ENCODE peak calls at places on chromosomes 3 and 15, in five cellular contexts. One of them, this sample, is unnamed.

GRCh38 chr3:194087995-194088841 is 47.7 kb upstream of the HES1 start:
- DNase-seq in heart left ventricle: no peak
- DNase-seq in heart right ventricle: no peak
- DNase-seq in B cell: peak
- DNase-seq in AG04450: no peak
- DNase-seq in this sample: no peak

GRCh38 chr3:86951343-86951742 is 39.6 kb downstream of the VGLL3 start:
- DNase-seq in AG04450: no peak
- DNase-seq in heart right ventricle: no peak
- DNase-seq in heart left ventricle: no peak
- DNase-seq in B cell: no peak
- DNase-seq in this sample: no peak

GRCh38 chr3:138188013-138188352 is 882 bp downstream of the ARMC8 start:
- DNase-seq in AG04450: no peak
- DNase-seq in heart right ventricle: no peak
- DNase-seq in heart left ventricle: no peak
- DNase-seq in B cell: no peak
- DNase-seq in this sample: no peak

GRCh38 chr3:24351779-24352469 is 142.7 kb downstream of the THRB start:
- DNase-seq in heart right ventricle: peak
- DNase-seq in B cell: no peak
- DNase-seq in AG04450: no peak
- DNase-seq in heart left ventricle: no peak
- DNase-seq in this sample: no peak

GRCh38 chr3:185409957-185410356 is 47.0 kb downstream of the MAP3K13 start:
- DNase-seq in heart right ventricle: no peak
- DNase-seq in heart left ventricle: no peak
- DNase-seq in AG04450: no peak
- DNase-seq in B cell: no peak
- DNase-seq in this sample: no peak

GRCh38 chr3:194272221-194272620 is 78.9 kb downstream of the CPN2 start:
- DNase-seq in heart right ventricle: no peak
- DNase-seq in heart left ventricle: no peak
- DNase-seq in AG04450: no peak
- DNase-seq in B cell: no peak
- DNase-seq in this sample: no peak

GRCh38 chr3:99477650-99478049 is 160.7 kb upstream of the COL8A1 start:
- DNase-seq in heart left ventricle: no peak
- DNase-seq in B cell: no peak
- DNase-seq in AG04450: no peak
- DNase-seq in heart right ventricle: no peak
- DNase-seq in this sample: no peak

GRCh38 chr3:193378706-193379105 is at the start of gene ATP13A5:
- DNase-seq in heart right ventricle: no peak
- DNase-seq in B cell: no peak
- DNase-seq in AG04450: no peak
- DNase-seq in heart left ventricle: no peak
- DNase-seq in this sample: no peak

GRCh38 chr3:14261229-14261628 is 82.6 kb downstream of the LSM3 start:
- DNase-seq in B cell: peak
- DNase-seq in heart left ventricle: peak
- DNase-seq in AG04450: peak
- DNase-seq in heart right ventricle: peak
- DNase-seq in this sample: peak

GRCh38 chr3:158098834-158099424 is 7.3 kb downstream of the SHOX2 start:
- DNase-seq in heart right ventricle: no peak
- DNase-seq in heart left ventricle: no peak
- DNase-seq in AG04450: no peak
- DNase-seq in B cell: no peak
- DNase-seq in this sample: no peak

GRCh38 chr3:18357747-18358146 is 67.4 kb downstream of the SATB1 start:
- DNase-seq in B cell: no peak
- DNase-seq in heart left ventricle: no peak
- DNase-seq in heart right ventricle: no peak
- DNase-seq in AG04450: no peak
- DNase-seq in this sample: no peak

GRCh38 chr15:77457619-77458265 is 37.1 kb downstream of the HMG20A start:
- DNase-seq in AG04450: no peak
- DNase-seq in B cell: no peak
- DNase-seq in heart left ventricle: no peak
- DNase-seq in heart right ventricle: no peak
- DNase-seq in this sample: no peak

GRCh38 chr3:49793486-49794085 is 6.1 kb downstream of the CDHR4 start:
- DNase-seq in B cell: no peak
- DNase-seq in heart left ventricle: no peak
- DNase-seq in heart right ventricle: no peak
- DNase-seq in AG04450: no peak
- DNase-seq in this sample: no peak

GRCh38 chr3:61938878-61939549 is 377.6 kb downstream of the PTPRG start:
- DNase-seq in heart left ventricle: no peak
- DNase-seq in AG04450: no peak
- DNase-seq in B cell: no peak
- DNase-seq in heart right ventricle: no peak
- DNase-seq in this sample: no peak

GRCh38 chr3:154668835-154669234 is 238.8 kb upstream of the GPR149 start:
- DNase-seq in heart right ventricle: no peak
- DNase-seq in AG04450: no peak
- DNase-seq in heart left ventricle: no peak
- DNase-seq in B cell: no peak
- DNase-seq in this sample: no peak

GRCh38 chr3:59289836-59290235 is 240.0 kb upstream of the CFAP20DC start:
- DNase-seq in B cell: no peak
- DNase-seq in heart right ventricle: no peak
- DNase-seq in AG04450: no peak
- DNase-seq in heart left ventricle: no peak
- DNase-seq in this sample: no peak

GRCh38 chr3:46931631-46932441 is 44.7 kb downstream of the CCDC12 start:
- DNase-seq in B cell: no peak
- DNase-seq in heart left ventricle: peak
- DNase-seq in AG04450: no peak
- DNase-seq in heart right ventricle: no peak
- DNase-seq in this sample: peak

GRCh38 chr3:67290424-67290823 is 292.3 kb downstream of the KBTBD8 start:
- DNase-seq in heart left ventricle: no peak
- DNase-seq in AG04450: no peak
- DNase-seq in heart right ventricle: no peak
- DNase-seq in B cell: no peak
- DNase-seq in this sample: no peak

GRCh38 chr15:67307156-67307555 is 52.6 kb downstream of the IQCH start:
- DNase-seq in heart right ventricle: no peak
- DNase-seq in B cell: no peak
- DNase-seq in AG04450: no peak
- DNase-seq in heart left ventricle: no peak
- DNase-seq in this sample: no peak

GRCh38 chr3:88005066-88005465 is 53.7 kb downstream of the CGGBP1 start:
- DNase-seq in heart right ventricle: no peak
- DNase-seq in heart left ventricle: no peak
- DNase-seq in B cell: no peak
- DNase-seq in AG04450: no peak
- DNase-seq in this sample: no peak

GRCh38 chr15:82849556-82850241 is 40.3 kb downstream of the WHAMM start:
- DNase-seq in heart left ventricle: peak
- DNase-seq in B cell: peak
- DNase-seq in heart right ventricle: peak
- DNase-seq in AG04450: no peak
- DNase-seq in this sample: peak

GRCh38 chr15:77838061-77838460 is 205.3 kb upstream of the LINGO1 start:
- DNase-seq in heart left ventricle: no peak
- DNase-seq in AG04450: no peak
- DNase-seq in B cell: no peak
- DNase-seq in heart right ventricle: no peak
- DNase-seq in this sample: peak

GRCh38 chr3:63576826-63577225 is 75.6 kb upstream of the SNTN start:
- DNase-seq in B cell: no peak
- DNase-seq in heart right ventricle: no peak
- DNase-seq in heart left ventricle: no peak
- DNase-seq in AG04450: no peak
- DNase-seq in this sample: no peak

GRCh38 chr3:145355175-145355574 is 805.8 kb downstream of the PLOD2 start:
- DNase-seq in AG04450: no peak
- DNase-seq in heart right ventricle: no peak
- DNase-seq in heart left ventricle: no peak
- DNase-seq in B cell: no peak
- DNase-seq in this sample: no peak

GRCh38 chr3:39668420-39668819 is 141.0 kb upstream of the MYRIP start:
- DNase-seq in heart left ventricle: no peak
- DNase-seq in AG04450: peak
- DNase-seq in B cell: no peak
- DNase-seq in heart right ventricle: peak
- DNase-seq in this sample: no peak

GRCh38 chr3:150956376-150956775 is 16.2 kb downstream of the CLRN1 start:
- DNase-seq in heart left ventricle: no peak
- DNase-seq in B cell: no peak
- DNase-seq in AG04450: no peak
- DNase-seq in heart right ventricle: no peak
- DNase-seq in this sample: no peak

GRCh38 chr3:158471639-158472294 is 99.2 kb upstream of the MLF1 start:
- DNase-seq in heart right ventricle: no peak
- DNase-seq in B cell: no peak
- DNase-seq in heart left ventricle: no peak
- DNase-seq in AG04450: peak
- DNase-seq in this sample: no peak

GRCh38 chr3:41101231-41101630 is 98.1 kb upstream of the CTNNB1 start:
- DNase-seq in heart right ventricle: no peak
- DNase-seq in B cell: no peak
- DNase-seq in AG04450: no peak
- DNase-seq in heart left ventricle: no peak
- DNase-seq in this sample: no peak

GRCh38 chr3:123390865-123391613 is 57.9 kb downstream of the ADCY5 start:
- DNase-seq in heart left ventricle: peak
- DNase-seq in AG04450: no peak
- DNase-seq in heart right ventricle: no peak
- DNase-seq in B cell: no peak
- DNase-seq in this sample: no peak

GRCh38 chr15:79418693-79419279 is 13.3 kb upstream of the MINAR1 start:
- DNase-seq in B cell: no peak
- DNase-seq in heart left ventricle: no peak
- DNase-seq in AG04450: no peak
- DNase-seq in heart right ventricle: no peak
- DNase-seq in this sample: no peak

GRCh38 chr3:101340591-101340990 is 20.2 kb upstream of the IMPG2 start:
- DNase-seq in B cell: no peak
- DNase-seq in AG04450: no peak
- DNase-seq in heart right ventricle: no peak
- DNase-seq in heart left ventricle: no peak
- DNase-seq in this sample: no peak
- TF ChIP-seq CTCF in B cell: no peak
- TF ChIP-seq CTCF in AG04450: no peak
- TF ChIP-seq CTCF in heart right ventricle: no peak
- TF ChIP-seq CTCF in heart left ventricle: no peak
- TF ChIP-seq CTCF in this sample: no peak

DNA sequence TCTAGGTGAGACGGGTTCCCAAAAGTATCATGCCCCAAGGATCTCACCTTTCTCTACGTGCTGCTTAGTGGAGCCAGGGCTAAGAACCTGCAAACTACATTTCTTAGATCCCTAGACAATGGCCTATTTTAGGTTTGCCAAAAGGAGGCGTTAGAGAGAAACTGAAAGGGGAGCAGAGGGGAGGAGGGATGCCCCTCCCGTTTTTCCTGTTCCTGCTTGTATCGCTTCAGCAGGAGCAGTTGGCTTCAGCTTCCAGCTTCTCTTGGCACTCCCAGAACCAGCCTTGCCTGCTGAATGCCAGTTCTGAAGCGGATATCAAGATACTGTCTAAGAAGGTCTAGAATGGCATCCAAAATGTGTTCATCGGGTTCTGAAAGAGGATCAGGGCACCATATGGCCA is 58.4 kb upstream of the ABHD17C start:
- DNase-seq in heart right ventricle: peak
- DNase-seq in heart left ventricle: no peak
- DNase-seq in B cell: no peak
- DNase-seq in AG04450: no peak
- DNase-seq in this sample: no peak
- TF ChIP-seq CTCF in heart right ventricle: no peak
- TF ChIP-seq CTCF in heart left ventricle: no peak
- TF ChIP-seq CTCF in B cell: no peak
- TF ChIP-seq CTCF in AG04450: no peak
- TF ChIP-seq CTCF in this sample: no peak

GRCh38 chr3:78285032-78285728 is 1245.3 kb downstream of the ROBO2 start:
- DNase-seq in heart right ventricle: no peak
- DNase-seq in B cell: no peak
- DNase-seq in heart left ventricle: no peak
- DNase-seq in AG04450: no peak
- DNase-seq in this sample: no peak

GRCh38 chr3:78279066-78279465 is 1239.2 kb downstream of the ROBO2 start:
- DNase-seq in AG04450: no peak
- DNase-seq in heart right ventricle: no peak
- DNase-seq in heart left ventricle: no peak
- DNase-seq in B cell: no peak
- DNase-seq in this sample: no peak

GRCh38 chr3:78283994-78284393 is 1244.1 kb downstream of the ROBO2 start:
- DNase-seq in AG04450: no peak
- DNase-seq in B cell: no peak
- DNase-seq in heart right ventricle: no peak
- DNase-seq in heart left ventricle: no peak
- DNase-seq in this sample: no peak

GRCh38 chr3:78277793-78278192 is 1237.9 kb downstream of the ROBO2 start:
- DNase-seq in B cell: no peak
- DNase-seq in AG04450: no peak
- DNase-seq in heart left ventricle: no peak
- DNase-seq in heart right ventricle: no peak
- DNase-seq in this sample: no peak

GRCh38 chr3:78281381-78281780 is 1241.5 kb downstream of the ROBO2 start:
- DNase-seq in AG04450: no peak
- DNase-seq in heart left ventricle: peak
- DNase-seq in B cell: no peak
- DNase-seq in heart right ventricle: no peak
- DNase-seq in this sample: no peak
- TF ChIP-seq CTCF in AG04450: no peak
- TF ChIP-seq CTCF in heart left ventricle: no peak
- TF ChIP-seq CTCF in B cell: no peak
- TF ChIP-seq CTCF in heart right ventricle: no peak
- TF ChIP-seq CTCF in this sample: no peak

DNA sequence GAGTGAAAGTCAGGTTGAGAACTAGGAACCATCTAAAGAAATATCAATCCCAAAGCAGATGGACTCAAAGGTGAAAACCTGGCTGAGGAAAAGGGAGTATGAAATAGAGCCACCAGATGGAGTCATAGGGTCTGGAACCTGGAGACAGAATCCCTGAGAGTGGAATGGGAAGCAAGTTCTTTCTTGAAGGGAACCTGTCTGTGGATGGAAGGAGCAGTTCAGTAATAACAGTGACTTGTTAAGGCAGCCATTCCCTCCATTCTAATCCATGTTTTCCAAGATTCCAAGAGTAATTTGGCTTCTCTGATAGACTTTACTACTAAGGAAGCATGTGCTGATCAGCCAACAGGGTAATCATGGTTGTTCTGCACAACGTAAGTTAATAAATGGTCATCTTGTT is 22.5 kb upstream of the AQP9 start:
- DNase-seq in B cell: no peak
- DNase-seq in AG04450: no peak
- DNase-seq in heart right ventricle: no peak
- DNase-seq in heart left ventricle: no peak
- DNase-seq in this sample: no peak
- TF ChIP-seq CTCF in B cell: no peak
- TF ChIP-seq CTCF in AG04450: peak
- TF ChIP-seq CTCF in heart right ventricle: no peak
- TF ChIP-seq CTCF in heart left ventricle: no peak
- TF ChIP-seq CTCF in this sample: peak